ENCODE peak calls at places on chromosomes 2 and 18, in eight cellular contexts. One of them, this sample, is unnamed.

GRCh38 chr18:24396082-24396623 is 1.5 kb downstream of the OSBPL1A start:
- DNase-seq in NCI-H1417: no peak
- DNase-seq in glomerular endothelial cell: no peak
- DNase-seq in pons: no peak
- DNase-seq in RKO: peak; percentile 27
- DNase-seq in DND-41: no peak
- DNase-seq in stimulated activated CD4-positive, alpha-beta T cell treated with anti-CD3 and anti-CD28 coated beads, Interleukin-15, amount 100 ng/mL, for 24 hours: no peak
- DNase-seq in NCI-H510A treated with DMSO at 0.1 percent for 48 hours: no peak
- DNase-seq in this sample: no peak

GRCh38 chr2:175414872-175415487 is 233.5 kb upstream of the ATP5MC3 start:
- DNase-seq in NCI-H1417: peak; percentile 50
- DNase-seq in glomerular endothelial cell: peak; percentile 9
- DNase-seq in pons: peak; percentile 30
- DNase-seq in RKO: peak; percentile 76
- DNase-seq in DND-41: peak; percentile 33
- DNase-seq in stimulated activated CD4-positive, alpha-beta T cell treated with anti-CD3 and anti-CD28 coated beads, Interleukin-15, amount 100 ng/mL, for 24 hours: peak; percentile 8
- DNase-seq in NCI-H510A treated with DMSO at 0.1 percent for 48 hours: peak; percentile 79
- DNase-seq in this sample: peak; percentile 38

GRCh38 chr2:140454717-140455116 is 1674.5 kb upstream of the NXPH2 start:
- DNase-seq in NCI-H1417: no peak
- DNase-seq in glomerular endothelial cell: peak; percentile 9
- DNase-seq in pons: peak; percentile 66
- DNase-seq in RKO: peak; percentile 77
- DNase-seq in DND-41: no peak
- DNase-seq in stimulated activated CD4-positive, alpha-beta T cell treated with anti-CD3 and anti-CD28 coated beads, Interleukin-15, amount 100 ng/mL, for 24 hours: no peak
- DNase-seq in NCI-H510A treated with DMSO at 0.1 percent for 48 hours: no peak
- DNase-seq in this sample: no peak

GRCh38 chr2:54042341-54042740 is 71.5 kb upstream of the PSME4 start:
- DNase-seq in NCI-H1417: no peak
- DNase-seq in glomerular endothelial cell: no peak
- DNase-seq in pons: no peak
- DNase-seq in RKO: no peak
- DNase-seq in DND-41: no peak
- DNase-seq in stimulated activated CD4-positive, alpha-beta T cell treated with anti-CD3 and anti-CD28 coated beads, Interleukin-15, amount 100 ng/mL, for 24 hours: no peak
- DNase-seq in NCI-H510A treated with DMSO at 0.1 percent for 48 hours: no peak
- DNase-seq in this sample: no peak

GRCh38 chr18:50982802-50983179 is 15.0 kb downstream of the ELAC1 start:
- DNase-seq in NCI-H1417: no peak
- DNase-seq in glomerular endothelial cell: no peak
- DNase-seq in pons: no peak
- DNase-seq in RKO: no peak
- DNase-seq in DND-41: no peak
- DNase-seq in stimulated activated CD4-positive, alpha-beta T cell treated with anti-CD3 and anti-CD28 coated beads, Interleukin-15, amount 100 ng/mL, for 24 hours: no peak
- DNase-seq in NCI-H510A treated with DMSO at 0.1 percent for 48 hours: no peak
- DNase-seq in this sample: peak; percentile 28

GRCh38 chr2:10762651-10763460 is 41.4 kb downstream of the ATP6V1C2 start:
- DNase-seq in NCI-H1417: no peak
- DNase-seq in glomerular endothelial cell: no peak
- DNase-seq in pons: no peak
- DNase-seq in RKO: no peak
- DNase-seq in DND-41: no peak
- DNase-seq in stimulated activated CD4-positive, alpha-beta T cell treated with anti-CD3 and anti-CD28 coated beads, Interleukin-15, amount 100 ng/mL, for 24 hours: no peak
- DNase-seq in NCI-H510A treated with DMSO at 0.1 percent for 48 hours: no peak
- DNase-seq in this sample: no peak

GRCh38 chr18:49016648-49017539 is 66.1 kb upstream of the SMAD7 start:
- DNase-seq in NCI-H1417: peak; percentile 44
- DNase-seq in glomerular endothelial cell: no peak
- DNase-seq in pons: no peak
- DNase-seq in RKO: no peak
- DNase-seq in DND-41: no peak
- DNase-seq in stimulated activated CD4-positive, alpha-beta T cell treated with anti-CD3 and anti-CD28 coated beads, Interleukin-15, amount 100 ng/mL, for 24 hours: no peak
- DNase-seq in NCI-H510A treated with DMSO at 0.1 percent for 48 hours: no peak
- DNase-seq in this sample: no peak

GRCh38 chr2:237448626-237449025 is 34.7 kb upstream of the COL6A3 start:
- DNase-seq in NCI-H1417: no peak
- DNase-seq in glomerular endothelial cell: no peak
- DNase-seq in pons: no peak
- DNase-seq in RKO: no peak
- DNase-seq in DND-41: no peak
- DNase-seq in stimulated activated CD4-positive, alpha-beta T cell treated with anti-CD3 and anti-CD28 coated beads, Interleukin-15, amount 100 ng/mL, for 24 hours: no peak
- DNase-seq in NCI-H510A treated with DMSO at 0.1 percent for 48 hours: no peak
- DNase-seq in this sample: no peak

GRCh38 chr2:85272357-85272756 is 55.4 kb downstream of the TGOLN2 start:
- DNase-seq in NCI-H1417: no peak
- DNase-seq in glomerular endothelial cell: no peak
- DNase-seq in pons: no peak
- DNase-seq in RKO: no peak
- DNase-seq in DND-41: no peak
- DNase-seq in stimulated activated CD4-positive, alpha-beta T cell treated with anti-CD3 and anti-CD28 coated beads, Interleukin-15, amount 100 ng/mL, for 24 hours: no peak
- DNase-seq in NCI-H510A treated with DMSO at 0.1 percent for 48 hours: no peak
- DNase-seq in this sample: no peak

GRCh38 chr2:99450199-99450598 is 39.6 kb downstream of the REV1 start:
- DNase-seq in NCI-H1417: peak; percentile 33
- DNase-seq in glomerular endothelial cell: no peak
- DNase-seq in pons: no peak
- DNase-seq in RKO: peak; percentile 21
- DNase-seq in DND-41: no peak
- DNase-seq in stimulated activated CD4-positive, alpha-beta T cell treated with anti-CD3 and anti-CD28 coated beads, Interleukin-15, amount 100 ng/mL, for 24 hours: no peak
- DNase-seq in NCI-H510A treated with DMSO at 0.1 percent for 48 hours: no peak
- DNase-seq in this sample: no peak

GRCh38 chr2:226427538-226428307 is 371.9 kb downstream of the IRS1 start:
- DNase-seq in NCI-H1417: no peak
- DNase-seq in glomerular endothelial cell: no peak
- DNase-seq in pons: no peak
- DNase-seq in RKO: peak; percentile 14
- DNase-seq in DND-41: no peak
- DNase-seq in stimulated activated CD4-positive, alpha-beta T cell treated with anti-CD3 and anti-CD28 coated beads, Interleukin-15, amount 100 ng/mL, for 24 hours: no peak
- DNase-seq in NCI-H510A treated with DMSO at 0.1 percent for 48 hours: no peak
- DNase-seq in this sample: no peak

GRCh38 chr2:101697794-101698418 is 399 bp downstream of the MAP4K4 start:
- DNase-seq in NCI-H1417: no peak
- DNase-seq in glomerular endothelial cell: no peak
- DNase-seq in pons: no peak
- DNase-seq in RKO: no peak
- DNase-seq in DND-41: peak; percentile 36
- DNase-seq in stimulated activated CD4-positive, alpha-beta T cell treated with anti-CD3 and anti-CD28 coated beads, Interleukin-15, amount 100 ng/mL, for 24 hours: peak; percentile 35
- DNase-seq in NCI-H510A treated with DMSO at 0.1 percent for 48 hours: no peak
- DNase-seq in this sample: peak; percentile 42

GRCh38 chr2:60416221-60417008 is 137.0 kb downstream of the BCL11A start:
- DNase-seq in NCI-H1417: no peak
- DNase-seq in glomerular endothelial cell: no peak
- DNase-seq in pons: no peak
- DNase-seq in RKO: no peak
- DNase-seq in DND-41: no peak
- DNase-seq in stimulated activated CD4-positive, alpha-beta T cell treated with anti-CD3 and anti-CD28 coated beads, Interleukin-15, amount 100 ng/mL, for 24 hours: no peak
- DNase-seq in NCI-H510A treated with DMSO at 0.1 percent for 48 hours: no peak
- DNase-seq in this sample: no peak

GRCh38 chr2:241762321-241762932 is 14.2 kb upstream of the GAL3ST2 start:
- DNase-seq in NCI-H1417: no peak
- DNase-seq in glomerular endothelial cell: no peak
- DNase-seq in pons: no peak
- DNase-seq in RKO: no peak
- DNase-seq in DND-41: no peak
- DNase-seq in stimulated activated CD4-positive, alpha-beta T cell treated with anti-CD3 and anti-CD28 coated beads, Interleukin-15, amount 100 ng/mL, for 24 hours: peak; percentile 1
- DNase-seq in NCI-H510A treated with DMSO at 0.1 percent for 48 hours: peak; percentile 6
- DNase-seq in this sample: no peak

GRCh38 chr18:79283341-79283879 is 112.3 kb upstream of the NFATC1 start:
- DNase-seq in NCI-H1417: peak; percentile 95
- DNase-seq in glomerular endothelial cell: no peak
- DNase-seq in pons: no peak
- DNase-seq in RKO: no peak
- DNase-seq in DND-41: no peak
- DNase-seq in stimulated activated CD4-positive, alpha-beta T cell treated with anti-CD3 and anti-CD28 coated beads, Interleukin-15, amount 100 ng/mL, for 24 hours: no peak
- DNase-seq in NCI-H510A treated with DMSO at 0.1 percent for 48 hours: no peak
- DNase-seq in this sample: peak; percentile 86

GRCh38 chr2:133774675-133775005 is 206.4 kb upstream of the NCKAP5 start:
- DNase-seq in NCI-H1417: no peak
- DNase-seq in glomerular endothelial cell: no peak
- DNase-seq in pons: no peak
- DNase-seq in RKO: no peak
- DNase-seq in DND-41: no peak
- DNase-seq in stimulated activated CD4-positive, alpha-beta T cell treated with anti-CD3 and anti-CD28 coated beads, Interleukin-15, amount 100 ng/mL, for 24 hours: no peak
- DNase-seq in NCI-H510A treated with DMSO at 0.1 percent for 48 hours: no peak
- DNase-seq in this sample: no peak

GRCh38 chr18:59303006-59303405 is 15.4 kb downstream of the CPLX4 start:
- DNase-seq in NCI-H1417: no peak
- DNase-seq in glomerular endothelial cell: no peak
- DNase-seq in pons: no peak
- DNase-seq in RKO: no peak
- DNase-seq in DND-41: no peak
- DNase-seq in stimulated activated CD4-positive, alpha-beta T cell treated with anti-CD3 and anti-CD28 coated beads, Interleukin-15, amount 100 ng/mL, for 24 hours: no peak
- DNase-seq in NCI-H510A treated with DMSO at 0.1 percent for 48 hours: no peak
- DNase-seq in this sample: no peak

GRCh38 chr2:238868616-238869292 is 20.9 kb downstream of the TWIST2 start:
- DNase-seq in NCI-H1417: no peak
- DNase-seq in glomerular endothelial cell: no peak
- DNase-seq in pons: no peak
- DNase-seq in RKO: no peak
- DNase-seq in DND-41: no peak
- DNase-seq in stimulated activated CD4-positive, alpha-beta T cell treated with anti-CD3 and anti-CD28 coated beads, Interleukin-15, amount 100 ng/mL, for 24 hours: no peak
- DNase-seq in NCI-H510A treated with DMSO at 0.1 percent for 48 hours: no peak
- DNase-seq in this sample: no peak

GRCh38 chr2:42812899-42813479 is 20.6 kb upstream of the HAAO start:
- DNase-seq in NCI-H1417: peak; percentile 39
- DNase-seq in glomerular endothelial cell: no peak
- DNase-seq in pons: peak; percentile 39
- DNase-seq in RKO: peak; percentile 69
- DNase-seq in DND-41: no peak
- DNase-seq in stimulated activated CD4-positive, alpha-beta T cell treated with anti-CD3 and anti-CD28 coated beads, Interleukin-15, amount 100 ng/mL, for 24 hours: no peak
- DNase-seq in NCI-H510A treated with DMSO at 0.1 percent for 48 hours: peak; percentile 29
- DNase-seq in this sample: peak; percentile 19

GRCh38 chr18:77401173-77401572 is 151.5 kb downstream of the GALR1 start:
- DNase-seq in NCI-H1417: no peak
- DNase-seq in glomerular endothelial cell: no peak
- DNase-seq in pons: no peak
- DNase-seq in RKO: no peak
- DNase-seq in DND-41: no peak
- DNase-seq in stimulated activated CD4-positive, alpha-beta T cell treated with anti-CD3 and anti-CD28 coated beads, Interleukin-15, amount 100 ng/mL, for 24 hours: no peak
- DNase-seq in NCI-H510A treated with DMSO at 0.1 percent for 48 hours: no peak
- DNase-seq in this sample: no peak

GRCh38 chr2:13650586-13651180 is 933.9 kb downstream of the TRIB2 start:
- DNase-seq in NCI-H1417: no peak
- DNase-seq in glomerular endothelial cell: no peak
- DNase-seq in pons: no peak
- DNase-seq in RKO: peak; percentile 10
- DNase-seq in DND-41: no peak
- DNase-seq in stimulated activated CD4-positive, alpha-beta T cell treated with anti-CD3 and anti-CD28 coated beads, Interleukin-15, amount 100 ng/mL, for 24 hours: no peak
- DNase-seq in NCI-H510A treated with DMSO at 0.1 percent for 48 hours: no peak
- DNase-seq in this sample: no peak

GRCh38 chr2:31243053-31243452 is 9.1 kb downstream of the EHD3 start:
- DNase-seq in NCI-H1417: no peak
- DNase-seq in glomerular endothelial cell: no peak
- DNase-seq in pons: no peak
- DNase-seq in RKO: no peak
- DNase-seq in DND-41: no peak
- DNase-seq in stimulated activated CD4-positive, alpha-beta T cell treated with anti-CD3 and anti-CD28 coated beads, Interleukin-15, amount 100 ng/mL, for 24 hours: no peak
- DNase-seq in NCI-H510A treated with DMSO at 0.1 percent for 48 hours: no peak
- DNase-seq in this sample: no peak

GRCh38 chr18:76496200-76496890 is 1.3 kb upstream of the ZNF516 start:
- DNase-seq in NCI-H1417: peak; percentile 74
- DNase-seq in glomerular endothelial cell: no peak
- DNase-seq in pons: no peak
- DNase-seq in RKO: peak; percentile 74
- DNase-seq in DND-41: no peak
- DNase-seq in stimulated activated CD4-positive, alpha-beta T cell treated with anti-CD3 and anti-CD28 coated beads, Interleukin-15, amount 100 ng/mL, for 24 hours: peak; percentile 57
- DNase-seq in NCI-H510A treated with DMSO at 0.1 percent for 48 hours: peak; percentile 89
- DNase-seq in this sample: peak; percentile 73

GRCh38 chr2:110869472-110870446 is 137.4 kb downstream of the ACOXL start:
- DNase-seq in NCI-H1417: no peak
- DNase-seq in glomerular endothelial cell: no peak
- DNase-seq in pons: no peak
- DNase-seq in RKO: peak; percentile 10
- DNase-seq in DND-41: no peak
- DNase-seq in stimulated activated CD4-positive, alpha-beta T cell treated with anti-CD3 and anti-CD28 coated beads, Interleukin-15, amount 100 ng/mL, for 24 hours: no peak
- DNase-seq in NCI-H510A treated with DMSO at 0.1 percent for 48 hours: no peak
- DNase-seq in this sample: no peak

GRCh38 chr18:79683626-79684282 is 4.2 kb downstream of the CTDP1 start:
- DNase-seq in NCI-H1417: no peak
- DNase-seq in glomerular endothelial cell: no peak
- DNase-seq in pons: no peak
- DNase-seq in RKO: no peak
- DNase-seq in DND-41: no peak
- DNase-seq in stimulated activated CD4-positive, alpha-beta T cell treated with anti-CD3 and anti-CD28 coated beads, Interleukin-15, amount 100 ng/mL, for 24 hours: no peak
- DNase-seq in NCI-H510A treated with DMSO at 0.1 percent for 48 hours: no peak
- DNase-seq in this sample: no peak

GRCh38 chr2:50492452-50492851 is 539.5 kb downstream of the NRXN1 start:
- DNase-seq in NCI-H1417: peak; percentile 91
- DNase-seq in glomerular endothelial cell: peak; percentile 31
- DNase-seq in pons: peak; percentile 81
- DNase-seq in RKO: peak; percentile 59
- DNase-seq in DND-41: peak; percentile 37
- DNase-seq in stimulated activated CD4-positive, alpha-beta T cell treated with anti-CD3 and anti-CD28 coated beads, Interleukin-15, amount 100 ng/mL, for 24 hours: peak; percentile 18
- DNase-seq in NCI-H510A treated with DMSO at 0.1 percent for 48 hours: peak; percentile 37
- DNase-seq in this sample: peak; percentile 77

GRCh38 chr2:3168230-3168891 is 209.3 kb downstream of the EIPR1 start:
- DNase-seq in NCI-H1417: no peak
- DNase-seq in glomerular endothelial cell: no peak
- DNase-seq in pons: no peak
- DNase-seq in RKO: no peak
- DNase-seq in DND-41: no peak
- DNase-seq in stimulated activated CD4-positive, alpha-beta T cell treated with anti-CD3 and anti-CD28 coated beads, Interleukin-15, amount 100 ng/mL, for 24 hours: no peak
- DNase-seq in NCI-H510A treated with DMSO at 0.1 percent for 48 hours: no peak
- DNase-seq in this sample: no peak

GRCh38 chr18:3511980-3512379 is 62.0 kb downstream of the TGIF1 start:
- DNase-seq in NCI-H1417: peak; percentile 50
- DNase-seq in glomerular endothelial cell: no peak
- DNase-seq in pons: no peak
- DNase-seq in RKO: peak; percentile 28
- DNase-seq in DND-41: no peak
- DNase-seq in stimulated activated CD4-positive, alpha-beta T cell treated with anti-CD3 and anti-CD28 coated beads, Interleukin-15, amount 100 ng/mL, for 24 hours: no peak
- DNase-seq in NCI-H510A treated with DMSO at 0.1 percent for 48 hours: peak; percentile 24
- DNase-seq in this sample: no peak

GRCh38 chr2:9752441-9753275 is 90.6 kb upstream of the TAF1B start:
- DNase-seq in NCI-H1417: no peak
- DNase-seq in glomerular endothelial cell: no peak
- DNase-seq in pons: no peak
- DNase-seq in RKO: peak; percentile 93
- DNase-seq in DND-41: no peak
- DNase-seq in stimulated activated CD4-positive, alpha-beta T cell treated with anti-CD3 and anti-CD28 coated beads, Interleukin-15, amount 100 ng/mL, for 24 hours: peak; percentile 94
- DNase-seq in NCI-H510A treated with DMSO at 0.1 percent for 48 hours: no peak
- DNase-seq in this sample: no peak

GRCh38 chr18:2534906-2535305 is 36.4 kb downstream of the METTL4 start:
- DNase-seq in NCI-H1417: no peak
- DNase-seq in glomerular endothelial cell: no peak
- DNase-seq in pons: no peak
- DNase-seq in RKO: no peak
- DNase-seq in DND-41: no peak
- DNase-seq in stimulated activated CD4-positive, alpha-beta T cell treated with anti-CD3 and anti-CD28 coated beads, Interleukin-15, amount 100 ng/mL, for 24 hours: no peak
- DNase-seq in NCI-H510A treated with DMSO at 0.1 percent for 48 hours: no peak
- DNase-seq in this sample: no peak

GRCh38 chr2:33292981-33293586 is 183.4 kb upstream of the RASGRP3 start:
- DNase-seq in NCI-H1417: peak; percentile 96
- DNase-seq in glomerular endothelial cell: no peak
- DNase-seq in pons: no peak
- DNase-seq in RKO: no peak
- DNase-seq in DND-41: no peak
- DNase-seq in stimulated activated CD4-positive, alpha-beta T cell treated with anti-CD3 and anti-CD28 coated beads, Interleukin-15, amount 100 ng/mL, for 24 hours: no peak
- DNase-seq in NCI-H510A treated with DMSO at 0.1 percent for 48 hours: no peak
- DNase-seq in this sample: peak; percentile 88

GRCh38 chr2:205680067-205680466 is 2.2 kb upstream of the NRP2 start:
- DNase-seq in NCI-H1417: peak; percentile 90
- DNase-seq in glomerular endothelial cell: no peak
- DNase-seq in pons: peak; percentile 74
- DNase-seq in RKO: peak; percentile 83
- DNase-seq in DND-41: peak; percentile 38
- DNase-seq in stimulated activated CD4-positive, alpha-beta T cell treated with anti-CD3 and anti-CD28 coated beads, Interleukin-15, amount 100 ng/mL, for 24 hours: peak; percentile 64
- DNase-seq in NCI-H510A treated with DMSO at 0.1 percent for 48 hours: peak; percentile 89
- DNase-seq in this sample: peak; percentile 83

GRCh38 chr2:11719230-11719977 is 27.0 kb upstream of the LPIN1 start:
- DNase-seq in NCI-H1417: peak; percentile 63
- DNase-seq in glomerular endothelial cell: no peak
- DNase-seq in pons: no peak
- DNase-seq in RKO: no peak
- DNase-seq in DND-41: peak; percentile 51
- DNase-seq in stimulated activated CD4-positive, alpha-beta T cell treated with anti-CD3 and anti-CD28 coated beads, Interleukin-15, amount 100 ng/mL, for 24 hours: no peak
- DNase-seq in NCI-H510A treated with DMSO at 0.1 percent for 48 hours: no peak
- DNase-seq in this sample: peak; percentile 67

GRCh38 chr2:69667805-69668382 is 24.4 kb upstream of the AAK1 start:
- DNase-seq in NCI-H1417: no peak
- DNase-seq in glomerular endothelial cell: no peak
- DNase-seq in pons: no peak
- DNase-seq in RKO: no peak
- DNase-seq in DND-41: no peak
- DNase-seq in stimulated activated CD4-positive, alpha-beta T cell treated with anti-CD3 and anti-CD28 coated beads, Interleukin-15, amount 100 ng/mL, for 24 hours: no peak
- DNase-seq in NCI-H510A treated with DMSO at 0.1 percent for 48 hours: no peak
- DNase-seq in this sample: no peak

This sample was measured in NCI-H146.